ENCODE peak calls at places on chromosomes 16 and 17, in four cellular contexts. G, I, N and D are unnamed samples.

GRCh38 chr16:59697746-59698145 is 963.6 kb upstream of the GOT2 start:
- DNase-seq in G (no peak), I (no peak), N (no peak), D (no peak)

GRCh38 chr16:5979905-5980550 is 882.4 kb upstream of the EEF2KMT start:
- DNase-seq in G (no peak), I (no peak), N (no peak), D (no peak)

GRCh38 chr17:50817142-50817751 is 18.1 kb upstream of the WFIKKN2 start:
- DNase-seq in G (peak), I (peak), N (peak), D (peak)

GRCh38 chr17:57750930-57751329 is 5.8 kb upstream of the CCDC182 start:
- DNase-seq in G (no peak), I (no peak), N (no peak), D (no peak)

GRCh38 chr16:47475786-47476185 is 14.7 kb downstream of the PHKB start:
- DNase-seq in G (no peak), I (no peak), N (no peak), D (no peak)

GRCh38 chr17:6386041-6386630 is 48.8 kb downstream of the AIPL1 start:
- DNase-seq in G (no peak), I (no peak), N (no peak), D (no peak)

GRCh38 chr17:2468270-2468669 is 43.4 kb downstream of the METTL16 start:
- DNase-seq in G (no peak), I (no peak), N (no peak), D (no peak)

GRCh38 chr16:57603110-57604024 is 25.1 kb upstream of the ADGRG1 start:
- DNase-seq in G (no peak), I (no peak), N (no peak), D (no peak)